ENCODE peak calls at places on chromosomes 3 and 15, in four cellular contexts. Y, F, K and Z are unnamed samples.
A peak's percentile ranks its signal among the peaks of the same experiment; 100 is the strongest.

GRCh38 chr3:151156618-151157216 is 46.3 kb downstream of the GPR171 start:
- DNase-seq in Y (no peak), F (peak; percentile 65), K (peak; percentile 54), Z (no peak)

GRCh38 chr3:69819283-69819682 is 80.0 kb downstream of the MITF start:
- DNase-seq in Y (no peak), F (no peak), K (no peak), Z (no peak)

GRCh38 chr3:123349566-123350450 is 99.1 kb downstream of the ADCY5 start:
- DNase-seq in Y (no peak), F (no peak), K (no peak), Z (no peak)

GRCh38 chr15:68681836-68682235 is 103.0 kb downstream of the CORO2B start:
- DNase-seq in Y (no peak), F (no peak), K (no peak), Z (no peak)

GRCh38 chr15:64503197-64503596 is 42.8 kb downstream of the ZNF609 start:
- DNase-seq in Y (no peak), F (peak; percentile 50), K (no peak), Z (peak; percentile 23)

GRCh38 chr3:162780313-162780712 is 1283.7 kb downstream of the OTOL1 start:
- DNase-seq in Y (no peak), F (no peak), K (no peak), Z (no peak)

GRCh38 chr3:12370758-12371157 is 81.9 kb downstream of the PPARG start:
- DNase-seq in Y (no peak), F (peak; percentile 31), K (peak; percentile 2), Z (no peak)

GRCh38 chr3:52068055-52068704 is 11.8 kb upstream of the DUSP7 start:
- DNase-seq in Y (no peak), F (peak; percentile 34), K (no peak), Z (no peak)

GRCh38 chr15:29920515-29920914 is 98.2 kb upstream of the TJP1 start:
- DNase-seq in Y (peak; percentile 64), F (no peak), K (no peak), Z (peak; percentile 69)

GRCh38 chr15:81157195-81157938 is 23.3 kb downstream of the CFAP161 start:
- DNase-seq in Y (no peak), F (no peak), K (no peak), Z (no peak)

GRCh38 chr3:190122198-190122771 is 1.6 kb upstream of the P3H2 start:
- DNase-seq in Y (no peak), F (peak; percentile 74), K (no peak), Z (no peak)

GRCh38 chr15:66777596-66778313 is 75.7 kb downstream of the SMAD6 start:
- DNase-seq in Y (no peak), F (no peak), K (no peak), Z (no peak)

GRCh38 chr3:133932009-133932408 is 36.3 kb upstream of the RAB6B start:
- DNase-seq in Y (no peak), F (no peak), K (no peak), Z (no peak)

GRCh38 chr3:23650371-23651140 is 155.2 kb upstream of the UBE2E1 start:
- DNase-seq in Y (no peak), F (peak; percentile 89), K (no peak), Z (peak; percentile 34)

GRCh38 chr3:175940243-175940642 is 1081.1 kb downstream of the NAALADL2 start:
- DNase-seq in Y (no peak), F (peak; percentile 15), K (no peak), Z (peak; percentile 21)

GRCh38 chr15:67002379-67002778 is 63.0 kb upstream of the SMAD3 start:
- DNase-seq in Y (no peak), F (no peak), K (no peak), Z (no peak)

GRCh38 chr3:123338620-123339061 is 110.2 kb downstream of the ADCY5 start:
- DNase-seq in Y (no peak), F (no peak), K (no peak), Z (no peak)

GRCh38 chr15:63331456-63331855 is 50.2 kb downstream of the CA12 start:
- DNase-seq in Y (no peak), F (peak; percentile 14), K (no peak), Z (no peak)

GRCh38 chr3:37540786-37541185 is 320.9 kb upstream of the CTDSPL start:
- DNase-seq in Y (no peak), F (no peak), K (no peak), Z (no peak)

GRCh38 chr3:184156522-184156955 is 1.4 kb downstream of the DVL3 start:
- DNase-seq in Y (no peak), F (peak; percentile 53), K (no peak), Z (no peak)

GRCh38 chr3:63998852-63999754 is 24.2 kb downstream of the PSMD6 start:
- DNase-seq in Y (no peak), F (no peak), K (no peak), Z (no peak)

GRCh38 chr15:69732133-69732532 is 279.5 kb downstream of the RPLP1 start:
- DNase-seq in Y (no peak), F (no peak), K (no peak), Z (no peak)
- H3K4me3 ChIP-seq in Y (no peak overlapping the region), F (no peak overlapping the region), K (no peak overlapping the region), Z (no peak overlapping the region)

GRCh38 chr15:23567921-23568320 is 2.4 kb downstream of the MKRN3 start:
- DNase-seq in Y (no peak), F (no peak), K (no peak), Z (no peak)

GRCh38 chr15:23566070-23567050 is 886 bp downstream of the MKRN3 start:
- DNase-seq in Y (no peak), F (peak; percentile 35), K (no peak), Z (no peak)

GRCh38 chr15:23564798-23565394 is 578 bp upstream of the MKRN3 start:
- DNase-seq in Y (no peak), F (peak; percentile 7), K (no peak), Z (no peak)

GRCh38 chr15:23561914-23562313 is 3.6 kb upstream of the MKRN3 start:
- DNase-seq in Y (no peak), F (no peak), K (no peak), Z (no peak)

GRCh38 chr15:23565395-23566069 is at the start of gene MKRN3:
- DNase-seq in Y (no peak), F (peak; percentile 78), K (no peak), Z (no peak)
- H3K4me3 ChIP-seq in Y (peak within 1 kb of the TSS; percentile 40), F (peak within 1 kb of the TSS; percentile 72), K (no peak within 1 kb of the TSS), Z (peak within 1 kb of the TSS; percentile 48)

GRCh38 chr3:169644750-169645149 is 18.8 kb downstream of the MECOM start:
- DNase-seq in Y (no peak), F (no peak), K (no peak), Z (no peak)

GRCh38 chr3:169650503-169650902 is 13.0 kb downstream of the MECOM start:
- DNase-seq in Y (no peak), F (no peak), K (no peak), Z (no peak)
- H3K4me3 ChIP-seq in Y (no peak overlapping the region), F (no peak overlapping the region), K (no peak overlapping the region), Z (no peak overlapping the region)

GRCh38 chr3:194139085-194139976 is 3.4 kb downstream of the HES1 start:
- DNase-seq in Y (no peak), F (peak; percentile 87), K (no peak), Z (no peak)
- H3K4me3 ChIP-seq in Y (peak overlapping the region; percentile 72), F (no peak overlapping the region), K (no peak overlapping the region), Z (peak overlapping the region; percentile 76)